ENCODE peak calls at places on chromosomes 6 and 20, in ten cellular contexts. O, Q, P, R, M, S, X, E, C and V are unnamed samples.

GRCh38 chr6:169099411-169100202 is 154.0 kb downstream of the THBS2 start:
- DNase-seq in E (no peak), Q (no peak), S (no peak), O (no peak), P (peak), C (no peak), X (no peak), R (no peak), M (no peak), V (no peak)

GRCh38 chr6:28393912-28394662 is 5.5 kb downstream of the ZSCAN12 start:
- DNase-seq in C (no peak), R (no peak), M (no peak), P (peak), E (no peak), Q (no peak), O (no peak), S (no peak), X (peak), V (no peak)

GRCh38 chr6:139161169-139161568 is 26.3 kb downstream of the HECA start:
- DNase-seq in E (no peak), P (no peak), O (no peak), X (no peak), S (no peak), Q (no peak), C (no peak), R (no peak), M (no peak), V (no peak)

GRCh38 chr20:18440403-18440802 is 26.4 kb downstream of the DZANK1 start:
- DNase-seq in R (no peak), C (no peak), E (no peak), X (no peak), O (no peak), M (no peak), P (no peak), S (no peak), Q (no peak), V (no peak)

GRCh38 chr6:87730310-87730709 is 28.3 kb upstream of the AKIRIN2 start:
- DNase-seq in S (no peak), Q (no peak), E (no peak), O (no peak), X (peak), M (peak), R (no peak), P (no peak), C (no peak), V (no peak)

GRCh38 chr6:78611097-78611625 is 256.2 kb upstream of the IRAK1BP1 start:
- DNase-seq in E (no peak), C (no peak), R (no peak), Q (no peak), P (no peak), X (no peak), S (no peak), O (peak), M (no peak), V (no peak)

GRCh38 chr20:24378651-24379050 is 90.8 kb upstream of the SYNDIG1 start:
- DNase-seq in M (no peak), R (no peak), Q (no peak), O (no peak), C (no peak), S (no peak), P (no peak), X (no peak), E (no peak), V (no peak)

GRCh38 chr6:106102034-106102433 is 15.9 kb downstream of the PRDM1 start:
- DNase-seq in E (no peak), S (no peak), P (no peak), O (no peak), R (no peak), C (no peak), M (no peak), X (no peak), Q (no peak), V (no peak)

GRCh38 chr6:7758456-7758855 is 32.6 kb downstream of the BMP6 start:
- DNase-seq in E (no peak), P (no peak), S (no peak), R (no peak), M (no peak), Q (no peak), O (no peak), C (peak), X (no peak), V (peak)